ENCODE peak calls at places on chromosomes 1 and 21, in six cellular contexts. D is ovary, W is astrocyte of the spinal cord, J is fibroblast of lung, O is cardiac muscle cell, M is thoracic aorta. U is an unnamed sample.

GRCh38 chr1:206114692-206115430 is 2.3 kb downstream of the AVPR1B start:
- DNase-seq in D (no peak), M (no peak), W (no peak), J (peak; percentile 35), O (peak; percentile 35), U (peak; percentile 12)

GRCh38 chr1:238485062-238485905 is 594.6 kb upstream of the ZP4 start:
- DNase-seq in M (no peak), W (peak; percentile 79), O (peak; percentile 40), D (peak; percentile 16), J (peak; percentile 18), U (peak; percentile 24)

GRCh38 chr1:211490821-211491415 is 1.0 kb downstream of the RD3 start:
- DNase-seq in D (no peak), W (no peak), M (no peak), O (no peak), J (no peak), U (no peak)

GRCh38 chr21:32048353-32048752 is 175.5 kb downstream of the HUNK start:
- DNase-seq in D (no peak), O (no peak), W (no peak), M (no peak), J (no peak), U (no peak)

GRCh38 chr1:41728403-41729202 is 190.1 kb downstream of the HIVEP3 start:
- DNase-seq in M (no peak), O (no peak), D (no peak), W (no peak), J (no peak), U (no peak)

GRCh38 chr1:5597171-5597864 is 394.9 kb downstream of the NPHP4 start:
- DNase-seq in D (no peak), M (no peak), O (no peak), J (no peak), W (no peak), U (no peak)

GRCh38 chr21:32698971-32699693 is 28.7 kb downstream of the SYNJ1 start:
- DNase-seq in O (peak; percentile 18), J (peak; percentile 35), D (no peak), W (no peak), M (no peak), U (peak; percentile 25)

GRCh38 chr1:2554621-2555387 is 1.4 kb upstream of the TNFRSF14 start:
- DNase-seq in D (peak; percentile 57), W (no peak), M (no peak), O (peak; percentile 29), J (no peak), U (no peak)

GRCh38 chr1:93738075-93738622 is 56.5 kb upstream of the BCAR3 start:
- DNase-seq in M (no peak), J (peak; percentile 97), O (peak; percentile 71), W (peak; percentile 89), D (no peak), U (peak; percentile 73)

GRCh38 chr1:165911609-165912281 is 84.3 kb downstream of the UCK2 start:
- DNase-seq in M (no peak), D (no peak), O (no peak), J (no peak), W (no peak), U (no peak)

GRCh38 chr1:1237874-1238701 is 6.1 kb downstream of the B3GALT6 start:
- DNase-seq in D (no peak), O (no peak), W (no peak), M (no peak), J (no peak), U (no peak)

GRCh38 chr1:94247146-94248094 is 10.0 kb upstream of the ARHGAP29 start:
- DNase-seq in J (peak; percentile 64), W (peak; percentile 58), D (peak; percentile 74), M (no peak), O (peak; percentile 80), U (peak; percentile 70)

GRCh38 chr1:23171181-23171755 is 2.6 kb upstream of the LUZP1 start:
- DNase-seq in D (no peak), M (no peak), O (no peak), W (no peak), J (no peak), U (no peak)

GRCh38 chr1:3423245-3423829 is 31.1 kb upstream of the ARHGEF16 start:
- DNase-seq in O (no peak), J (no peak), M (peak; percentile 51), D (no peak), W (no peak), U (no peak)

GRCh38 chr1:198681247-198681646 is 42.4 kb downstream of the PTPRC start:
- DNase-seq in O (peak; percentile 41), D (no peak), W (peak; percentile 65), J (peak; percentile 68), M (no peak), U (peak; percentile 37)

GRCh38 chr1:35642472-35642955 is 1.2 kb upstream of the PSMB2 start:
- DNase-seq in W (no peak), D (no peak), J (no peak), O (peak; percentile 20), M (no peak), U (no peak)

DNA sequence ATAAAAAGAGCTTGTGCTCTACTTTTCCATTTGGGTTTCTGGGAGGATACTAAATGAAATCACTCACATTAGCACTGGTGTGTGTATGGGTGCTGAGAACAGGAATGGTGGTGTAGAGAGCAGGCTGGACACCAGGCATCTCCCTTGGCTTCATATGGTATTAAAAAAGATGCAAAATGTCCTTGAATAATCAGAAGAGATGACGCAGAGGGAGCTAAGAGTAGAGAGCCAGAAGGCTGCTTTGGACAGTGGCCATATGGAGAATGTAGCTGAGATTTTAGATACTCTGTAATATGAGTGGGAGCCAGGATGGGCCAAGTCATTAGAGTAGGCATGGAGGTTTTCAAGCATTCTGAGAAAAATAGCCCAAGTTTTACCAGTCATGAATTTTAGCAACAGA is 112.3 kb upstream of the ZRANB2 start:
- DNase-seq in W (peak; percentile 5), M (no peak), D (peak; percentile 47), O (peak; percentile 29), J (no peak), U (peak; percentile 39)
- H3K4me3 ChIP-seq in W (no peak overlapping the region), M (no peak overlapping the region), D (no peak overlapping the region), O (no peak overlapping the region), J (no peak overlapping the region), U (no peak overlapping the region)

DNA sequence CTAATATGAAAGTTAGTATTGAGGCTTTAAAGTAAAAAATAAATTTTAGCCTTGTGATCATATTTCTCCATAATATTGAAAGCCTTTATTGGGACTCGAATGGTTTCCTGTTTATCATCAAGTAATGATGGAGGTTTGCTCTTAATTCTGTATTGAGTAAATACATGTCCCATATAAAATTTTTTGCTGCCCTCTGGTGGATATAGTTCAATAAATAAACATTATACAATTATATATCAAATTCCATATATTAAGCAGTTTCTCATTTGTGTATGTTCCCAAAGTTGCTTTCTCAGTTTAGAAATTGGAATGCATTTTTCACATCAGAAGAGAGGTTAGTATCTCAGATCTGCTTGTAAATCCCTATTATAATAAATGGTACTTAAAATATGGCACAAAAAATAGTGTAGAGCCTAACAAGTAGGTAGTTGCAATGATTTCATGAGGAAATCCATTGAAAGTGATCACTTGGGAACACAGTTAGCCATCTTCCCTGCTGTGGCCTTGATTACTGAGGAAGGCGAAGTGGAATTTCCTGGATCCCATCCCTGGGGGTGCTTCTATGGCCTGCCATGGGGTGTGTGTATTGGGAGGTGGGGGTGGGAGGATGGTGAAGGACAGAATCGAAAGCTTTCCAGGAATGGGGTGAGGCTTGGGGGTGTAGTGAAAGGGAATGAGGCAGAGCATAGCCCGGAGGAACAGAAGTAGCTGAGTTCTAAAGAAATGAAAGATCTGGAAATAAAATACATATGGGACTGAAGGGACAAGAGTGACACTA is 84.1 kb upstream of the C21orf91 start:
- DNase-seq in D (no peak), O (peak; percentile 60), W (peak; percentile 65), J (peak; percentile 25), M (no peak), U (peak; percentile 65)
- TF ChIP-seq CTCF in D (no peak), O (no peak), W (no peak), J (no peak), M (no peak), U (no peak)

GRCh38 chr1:180911640-180912161 is 996 bp upstream of the KIAA1614 start:
- DNase-seq in M (no peak), J (peak; percentile 21), O (peak; percentile 51), W (peak; percentile 28), D (peak; percentile 31), U (peak; percentile 15)
- H3K4me3 ChIP-seq in M (peak overlapping the region; percentile 86), J (peak overlapping the region; percentile 59), O (peak overlapping the region; percentile 23), W (peak overlapping the region; percentile 43), D (peak overlapping the region; percentile 64), U (peak overlapping the region; percentile 55)

GRCh38 chr1:205061665-205062069 is 18.7 kb downstream of the CNTN2 start:
- DNase-seq in M (peak; percentile 13), W (peak; percentile 64), D (peak; percentile 82), J (peak; percentile 48), O (peak; percentile 77), U (peak; percentile 62)
- TF ChIP-seq CTCF in M (peak; percentile 63), W (peak; percentile 93), D (peak; percentile 79), J (peak; percentile 94), O (peak; percentile 97), U (peak; percentile 93)

U was measured in fibroblast of pulmonary artery.